ENCODE peak calls at places on chromosome 19, in six cellular contexts. One of them, this sample, is unnamed.

GRCh38 chr19:15136234-15136954 is 29.2 kb downstream of the SYDE1 start:
- DNase-seq in mucosa of descending colon: no peak
- DNase-seq in CD4-positive, alpha-beta T cell: no peak
- DNase-seq in nephron progenitor cell: no peak
- DNase-seq in fibroblast of the aortic adventitia: peak
- DNase-seq in Calu3: no peak
- DNase-seq in this sample: no peak

GRCh38 chr19:16872728-16873127 is 16.1 kb upstream of the F2RL3 start:
- DNase-seq in mucosa of descending colon: no peak
- DNase-seq in CD4-positive, alpha-beta T cell: no peak
- DNase-seq in nephron progenitor cell: no peak
- DNase-seq in fibroblast of the aortic adventitia: no peak
- DNase-seq in Calu3: no peak
- DNase-seq in this sample: no peak

GRCh38 chr19:35139618-35139943 is 957 bp downstream of the FXYD1 start:
- DNase-seq in mucosa of descending colon: no peak
- DNase-seq in CD4-positive, alpha-beta T cell: no peak
- DNase-seq in nephron progenitor cell: no peak
- DNase-seq in fibroblast of the aortic adventitia: no peak
- DNase-seq in Calu3: no peak
- DNase-seq in this sample: no peak

GRCh38 chr19:366951-367350 is 22.4 kb upstream of the MIER2 start:
- DNase-seq in mucosa of descending colon: no peak
- DNase-seq in CD4-positive, alpha-beta T cell: no peak
- DNase-seq in nephron progenitor cell: no peak
- DNase-seq in fibroblast of the aortic adventitia: no peak
- DNase-seq in Calu3: no peak
- DNase-seq in this sample: no peak

GRCh38 chr19:36041831-36042230 is 9.2 kb upstream of the CLIP3 start:
- DNase-seq in mucosa of descending colon: no peak
- DNase-seq in CD4-positive, alpha-beta T cell: no peak
- DNase-seq in nephron progenitor cell: no peak
- DNase-seq in fibroblast of the aortic adventitia: peak
- DNase-seq in Calu3: no peak
- DNase-seq in this sample: no peak

GRCh38 chr19:33124207-33125098 is 7.5 kb upstream of the WDR88 start:
- DNase-seq in mucosa of descending colon: no peak
- DNase-seq in CD4-positive, alpha-beta T cell: no peak
- DNase-seq in nephron progenitor cell: no peak
- DNase-seq in fibroblast of the aortic adventitia: no peak
- DNase-seq in Calu3: no peak
- DNase-seq in this sample: no peak

GRCh38 chr19:47095707-47096704 is 17.6 kb downstream of the ZC3H4 start:
- DNase-seq in mucosa of descending colon: peak
- DNase-seq in CD4-positive, alpha-beta T cell: no peak
- DNase-seq in nephron progenitor cell: no peak
- DNase-seq in fibroblast of the aortic adventitia: peak
- DNase-seq in Calu3: peak
- DNase-seq in this sample: no peak

GRCh38 chr19:35455616-35456201 is 7.7 kb downstream of the FFAR2 start:
- DNase-seq in mucosa of descending colon: no peak
- DNase-seq in CD4-positive, alpha-beta T cell: no peak
- DNase-seq in nephron progenitor cell: no peak
- DNase-seq in fibroblast of the aortic adventitia: no peak
- DNase-seq in Calu3: no peak
- DNase-seq in this sample: no peak

GRCh38 chr19:16585808-16586476 is 13.7 kb upstream of the SLC35E1 start:
- DNase-seq in mucosa of descending colon: no peak
- DNase-seq in CD4-positive, alpha-beta T cell: no peak
- DNase-seq in nephron progenitor cell: no peak
- DNase-seq in fibroblast of the aortic adventitia: no peak
- DNase-seq in Calu3: no peak
- DNase-seq in this sample: no peak

GRCh38 chr19:1000591-1001537 is 645 bp downstream of the GRIN3B start:
- DNase-seq in mucosa of descending colon: no peak
- DNase-seq in CD4-positive, alpha-beta T cell: no peak
- DNase-seq in nephron progenitor cell: peak
- DNase-seq in fibroblast of the aortic adventitia: no peak
- DNase-seq in Calu3: no peak
- DNase-seq in this sample: no peak

GRCh38 chr19:42360787-42361544 is 29.1 kb downstream of the CNFN start:
- DNase-seq in mucosa of descending colon: no peak
- DNase-seq in CD4-positive, alpha-beta T cell: no peak
- DNase-seq in nephron progenitor cell: peak
- DNase-seq in fibroblast of the aortic adventitia: peak
- DNase-seq in Calu3: no peak
- DNase-seq in this sample: no peak

GRCh38 chr19:47032171-47032811 is 12.7 kb downstream of the NPAS1 start:
- DNase-seq in mucosa of descending colon: peak
- DNase-seq in CD4-positive, alpha-beta T cell: peak
- DNase-seq in nephron progenitor cell: peak
- DNase-seq in fibroblast of the aortic adventitia: no peak
- DNase-seq in Calu3: peak
- DNase-seq in this sample: peak

GRCh38 chr19:44640518-44640917 is 3.2 kb upstream of the PVR start:
- DNase-seq in mucosa of descending colon: no peak
- DNase-seq in CD4-positive, alpha-beta T cell: no peak
- DNase-seq in nephron progenitor cell: no peak
- DNase-seq in fibroblast of the aortic adventitia: peak
- DNase-seq in Calu3: no peak
- DNase-seq in this sample: no peak

GRCh38 chr19:32404939-32405430 is 585 bp upstream of the DPY19L3 start:
- DNase-seq in mucosa of descending colon: peak
- DNase-seq in CD4-positive, alpha-beta T cell: no peak
- DNase-seq in nephron progenitor cell: peak
- DNase-seq in fibroblast of the aortic adventitia: peak
- DNase-seq in Calu3: peak
- DNase-seq in this sample: peak

GRCh38 chr19:19539738-19540703 is 2.0 kb downstream of the CILP2 start:
- DNase-seq in mucosa of descending colon: peak
- DNase-seq in CD4-positive, alpha-beta T cell: peak
- DNase-seq in nephron progenitor cell: peak
- DNase-seq in fibroblast of the aortic adventitia: no peak
- DNase-seq in Calu3: no peak
- DNase-seq in this sample: no peak

GRCh38 chr19:37987356-37988332 is 80.6 kb downstream of the SIPA1L3 start:
- DNase-seq in mucosa of descending colon: peak
- DNase-seq in CD4-positive, alpha-beta T cell: no peak
- DNase-seq in nephron progenitor cell: peak
- DNase-seq in fibroblast of the aortic adventitia: no peak
- DNase-seq in Calu3: no peak
- DNase-seq in this sample: peak

GRCh38 chr19:39623946-39624345 is 21.6 kb downstream of the LGALS13 start:
- DNase-seq in mucosa of descending colon: no peak
- DNase-seq in CD4-positive, alpha-beta T cell: no peak
- DNase-seq in nephron progenitor cell: no peak
- DNase-seq in fibroblast of the aortic adventitia: no peak
- DNase-seq in Calu3: no peak
- DNase-seq in this sample: no peak

GRCh38 chr19:18157465-18158063 is 4.6 kb downstream of the PIK3R2 start:
- DNase-seq in mucosa of descending colon: peak
- DNase-seq in CD4-positive, alpha-beta T cell: no peak
- DNase-seq in nephron progenitor cell: peak
- DNase-seq in fibroblast of the aortic adventitia: no peak
- DNase-seq in Calu3: no peak
- DNase-seq in this sample: no peak

GRCh38 chr19:42090687-42091086 is 14.7 kb downstream of the ZNF574 start:
- DNase-seq in mucosa of descending colon: no peak
- DNase-seq in CD4-positive, alpha-beta T cell: no peak
- DNase-seq in nephron progenitor cell: no peak
- DNase-seq in fibroblast of the aortic adventitia: no peak
- DNase-seq in Calu3: no peak
- DNase-seq in this sample: no peak

GRCh38 chr19:44748426-44749254 is at the start of gene BCL3:
- DNase-seq in mucosa of descending colon: peak
- DNase-seq in CD4-positive, alpha-beta T cell: peak
- DNase-seq in nephron progenitor cell: peak
- DNase-seq in fibroblast of the aortic adventitia: no peak
- DNase-seq in Calu3: peak
- DNase-seq in this sample: no peak

GRCh38 chr19:46537136-46538097 is 41.8 kb upstream of the PNMA8B start:
- DNase-seq in mucosa of descending colon: peak
- DNase-seq in CD4-positive, alpha-beta T cell: peak
- DNase-seq in nephron progenitor cell: peak
- DNase-seq in fibroblast of the aortic adventitia: peak
- DNase-seq in Calu3: peak
- DNase-seq in this sample: peak

GRCh38 chr19:56142087-56142787 is 1.1 kb downstream of the ZNF444 start:
- DNase-seq in mucosa of descending colon: peak
- DNase-seq in CD4-positive, alpha-beta T cell: no peak
- DNase-seq in nephron progenitor cell: no peak
- DNase-seq in fibroblast of the aortic adventitia: no peak
- DNase-seq in Calu3: peak
- DNase-seq in this sample: no peak

GRCh38 chr19:30406220-30406944 is 34.2 kb downstream of the ZNF536 start:
- DNase-seq in mucosa of descending colon: no peak
- DNase-seq in CD4-positive, alpha-beta T cell: no peak
- DNase-seq in nephron progenitor cell: peak
- DNase-seq in fibroblast of the aortic adventitia: no peak
- DNase-seq in Calu3: no peak
- DNase-seq in this sample: peak

GRCh38 chr19:36225219-36225892 is 10.4 kb downstream of the ZNF146 start:
- DNase-seq in mucosa of descending colon: no peak
- DNase-seq in CD4-positive, alpha-beta T cell: no peak
- DNase-seq in nephron progenitor cell: no peak
- DNase-seq in fibroblast of the aortic adventitia: peak
- DNase-seq in Calu3: no peak
- DNase-seq in this sample: no peak

GRCh38 chr19:15210323-15210774 is 9.6 kb upstream of the NOTCH3 start:
- DNase-seq in mucosa of descending colon: no peak
- DNase-seq in CD4-positive, alpha-beta T cell: no peak
- DNase-seq in nephron progenitor cell: no peak
- DNase-seq in fibroblast of the aortic adventitia: peak
- DNase-seq in Calu3: peak
- DNase-seq in this sample: no peak

GRCh38 chr19:52963229-52963760 is 614 bp upstream of the ZNF816 start:
- DNase-seq in mucosa of descending colon: peak
- DNase-seq in CD4-positive, alpha-beta T cell: no peak
- DNase-seq in nephron progenitor cell: peak
- DNase-seq in fibroblast of the aortic adventitia: no peak
- DNase-seq in Calu3: no peak
- DNase-seq in this sample: peak

GRCh38 chr19:37855098-37855497 is 51.3 kb downstream of the WDR87 start:
- DNase-seq in mucosa of descending colon: peak
- DNase-seq in CD4-positive, alpha-beta T cell: no peak
- DNase-seq in nephron progenitor cell: no peak
- DNase-seq in fibroblast of the aortic adventitia: peak
- DNase-seq in Calu3: no peak
- DNase-seq in this sample: no peak

GRCh38 chr19:58279042-58279924 is 528 bp downstream of the ZNF8 start:
- DNase-seq in mucosa of descending colon: peak
- DNase-seq in CD4-positive, alpha-beta T cell: peak
- DNase-seq in nephron progenitor cell: peak
- DNase-seq in fibroblast of the aortic adventitia: peak
- DNase-seq in Calu3: peak
- DNase-seq in this sample: peak
- TF ChIP-seq CTCF in mucosa of descending colon: no peak
- TF ChIP-seq CTCF in CD4-positive, alpha-beta T cell: no peak
- TF ChIP-seq CTCF in nephron progenitor cell: no peak
- TF ChIP-seq CTCF in fibroblast of the aortic adventitia: no peak
- TF ChIP-seq CTCF in Calu3: no peak
- TF ChIP-seq CTCF in this sample: no peak

GRCh38 chr19:4660181-4660791 is 9.9 kb downstream of the MYDGF start:
- DNase-seq in mucosa of descending colon: peak
- DNase-seq in CD4-positive, alpha-beta T cell: no peak
- DNase-seq in nephron progenitor cell: no peak
- DNase-seq in fibroblast of the aortic adventitia: no peak
- DNase-seq in Calu3: peak
- DNase-seq in this sample: peak
- TF ChIP-seq CTCF in mucosa of descending colon: peak
- TF ChIP-seq CTCF in CD4-positive, alpha-beta T cell: no peak
- TF ChIP-seq CTCF in nephron progenitor cell: no peak
- TF ChIP-seq CTCF in fibroblast of the aortic adventitia: peak
- TF ChIP-seq CTCF in Calu3: peak
- TF ChIP-seq CTCF in this sample: no peak

GRCh38 chr19:4673726-4674125 is 3.6 kb upstream of the MYDGF start:
- DNase-seq in mucosa of descending colon: no peak
- DNase-seq in CD4-positive, alpha-beta T cell: no peak
- DNase-seq in nephron progenitor cell: no peak
- DNase-seq in fibroblast of the aortic adventitia: no peak
- DNase-seq in Calu3: no peak
- DNase-seq in this sample: no peak

GRCh38 chr19:4679416-4679815 is 9.3 kb upstream of the MYDGF start:
- DNase-seq in mucosa of descending colon: no peak
- DNase-seq in CD4-positive, alpha-beta T cell: no peak
- DNase-seq in nephron progenitor cell: no peak
- DNase-seq in fibroblast of the aortic adventitia: no peak
- DNase-seq in Calu3: no peak
- DNase-seq in this sample: no peak

GRCh38 chr19:4678881-4679379 is 8.8 kb upstream of the MYDGF start:
- DNase-seq in mucosa of descending colon: no peak
- DNase-seq in CD4-positive, alpha-beta T cell: no peak
- DNase-seq in nephron progenitor cell: peak
- DNase-seq in fibroblast of the aortic adventitia: no peak
- DNase-seq in Calu3: no peak
- DNase-seq in this sample: peak

GRCh38 chr19:4675346-4675745 is 5.2 kb upstream of the MYDGF start:
- DNase-seq in mucosa of descending colon: no peak
- DNase-seq in CD4-positive, alpha-beta T cell: no peak
- DNase-seq in nephron progenitor cell: peak
- DNase-seq in fibroblast of the aortic adventitia: no peak
- DNase-seq in Calu3: no peak
- DNase-seq in this sample: no peak

DNA sequence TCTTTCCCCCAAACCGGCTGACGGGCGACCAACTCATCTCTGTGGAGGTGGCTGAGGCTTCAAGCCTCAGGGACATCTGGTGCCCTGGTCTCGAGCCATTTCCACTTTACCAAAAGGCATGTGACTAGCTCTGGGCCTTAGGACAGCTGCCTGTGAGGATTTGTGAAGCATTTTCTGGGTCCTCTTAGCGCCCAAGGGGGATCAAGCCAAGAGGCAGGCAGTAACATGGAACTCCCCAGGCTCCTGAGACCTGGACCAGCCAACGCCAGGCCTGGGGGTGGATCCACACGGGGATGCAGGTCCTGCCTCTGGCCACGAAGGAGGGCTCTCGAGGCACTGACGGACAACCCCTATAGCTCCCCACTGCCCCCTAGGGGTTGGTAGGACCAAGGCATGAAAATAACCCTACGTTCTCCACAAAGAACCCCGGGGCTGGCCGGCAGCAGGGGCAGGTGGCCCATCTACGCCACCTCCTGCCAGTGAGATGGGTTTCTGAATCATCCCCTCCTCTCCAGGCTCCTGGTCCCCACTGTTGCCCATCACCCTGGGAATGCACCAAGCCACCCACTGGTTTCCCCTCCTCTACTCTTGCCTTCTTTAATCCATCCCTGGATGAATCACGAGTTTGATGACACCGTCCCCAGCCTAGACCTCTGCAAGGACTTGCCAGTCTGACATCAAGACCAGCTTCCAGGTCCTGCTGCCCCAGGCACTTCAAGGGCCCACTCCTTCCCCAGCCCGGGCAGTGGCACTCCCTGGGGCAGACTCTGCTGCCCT is 7.0 kb upstream of the MYDGF start:
- DNase-seq in mucosa of descending colon: no peak
- DNase-seq in CD4-positive, alpha-beta T cell: no peak
- DNase-seq in nephron progenitor cell: peak
- DNase-seq in fibroblast of the aortic adventitia: peak
- DNase-seq in Calu3: peak
- DNase-seq in this sample: peak
- TF ChIP-seq CTCF in mucosa of descending colon: peak
- TF ChIP-seq CTCF in CD4-positive, alpha-beta T cell: no peak
- TF ChIP-seq CTCF in nephron progenitor cell: peak
- TF ChIP-seq CTCF in fibroblast of the aortic adventitia: peak
- TF ChIP-seq CTCF in Calu3: peak
- TF ChIP-seq CTCF in this sample: peak

GRCh38 chr19:11539495-11540365 is 1.1 kb downstream of the CNN1 start:
- DNase-seq in mucosa of descending colon: peak
- DNase-seq in CD4-positive, alpha-beta T cell: no peak
- DNase-seq in nephron progenitor cell: peak
- DNase-seq in fibroblast of the aortic adventitia: no peak
- DNase-seq in Calu3: no peak
- DNase-seq in this sample: no peak
- TF ChIP-seq CTCF in mucosa of descending colon: no peak
- TF ChIP-seq CTCF in CD4-positive, alpha-beta T cell: no peak
- TF ChIP-seq CTCF in nephron progenitor cell: no peak
- TF ChIP-seq CTCF in fibroblast of the aortic adventitia: no peak
- TF ChIP-seq CTCF in Calu3: no peak
- TF ChIP-seq CTCF in this sample: no peak

This sample was measured in endothelial cell.